ENCODE peak calls at places on chromosomes 6 and 20, in nine cellular contexts. V, J, H, I, A, Q, B, Z and E are unnamed samples.

GRCh38 chr6:34912715-34913464 is 23.8 kb downstream of the ANKS1A start:
- DNase-seq in V (no peak), J (no peak), H (peak; percentile 74), I (no peak), A (no peak), Q (no peak), B (peak; percentile 72), Z (no peak), E (no peak)

GRCh38 chr6:31851485-31851832 is 11.2 kb downstream of the NEU1 start:
- DNase-seq in V (no peak), J (no peak), H (peak; percentile 28), I (no peak), A (no peak), Q (no peak), B (no peak), Z (no peak), E (no peak)

GRCh38 chr6:291148-291696 is 1.1 kb upstream of the DUSP22 start:
- DNase-seq in V (no peak), J (no peak), H (peak; percentile 83), I (no peak), A (no peak), Q (no peak), B (peak; percentile 86), Z (no peak), E (no peak)

GRCh38 chr20:57948177-57948955 is 238.6 kb upstream of the PMEPA1 start:
- DNase-seq in V (no peak), J (no peak), H (no peak), I (no peak), A (no peak), Q (no peak), B (no peak), Z (no peak), E (no peak)

GRCh38 chr6:125183391-125183790 is 29.8 kb downstream of the TPD52L1 start:
- DNase-seq in V (no peak), J (no peak), H (no peak), I (no peak), A (no peak), Q (no peak), B (no peak), Z (no peak), E (no peak)

GRCh38 chr20:13119583-13119982 is 101.5 kb upstream of the ISM1 start:
- DNase-seq in V (peak; percentile 47), J (no peak), H (peak; percentile 54), I (no peak), A (peak; percentile 52), Q (peak; percentile 22), B (peak; percentile 69), Z (no peak), E (no peak)

GRCh38 chr6:113909224-113909856 is 52.2 kb downstream of the MARCKS start:
- DNase-seq in V (no peak), J (no peak), H (peak; percentile 22), I (no peak), A (no peak), Q (no peak), B (peak; percentile 57), Z (no peak), E (no peak)

GRCh38 chr20:63943007-63943807 is 13.0 kb downstream of the UCKL1 start:
- DNase-seq in V (no peak), J (peak; percentile 23), H (no peak), I (peak; percentile 90), A (no peak), Q (no peak), B (no peak), Z (no peak), E (no peak)

GRCh38 chr6:169379495-169380070 is 125.9 kb upstream of the THBS2 start:
- DNase-seq in V (no peak), J (no peak), H (no peak), I (no peak), A (no peak), Q (no peak), B (no peak), Z (no peak), E (no peak)

GRCh38 chr6:44667668-44668390 is 280.3 kb downstream of the CDC5L start:
- DNase-seq in V (no peak), J (no peak), H (no peak), I (no peak), A (peak; percentile 83), Q (peak; percentile 17), B (no peak), Z (no peak), E (no peak)

GRCh38 chr6:53469163-53469562 is 75.7 kb downstream of the GCLC start:
- DNase-seq in V (no peak), J (no peak), H (no peak), I (no peak), A (no peak), Q (no peak), B (no peak), Z (no peak), E (no peak)

GRCh38 chr6:162699961-162700360 is 27.6 kb downstream of the PRKN start:
- DNase-seq in V (no peak), J (no peak), H (no peak), I (no peak), A (no peak), Q (no peak), B (no peak), Z (no peak), E (no peak)

GRCh38 chr6:121008553-121008952 is 325.7 kb downstream of the TBC1D32 start:
- DNase-seq in V (no peak), J (no peak), H (no peak), I (no peak), A (no peak), Q (no peak), B (no peak), Z (no peak), E (no peak)

GRCh38 chr6:169340395-169340794 is 86.7 kb upstream of the THBS2 start:
- DNase-seq in V (peak; percentile 38), J (no peak), H (peak; percentile 61), I (peak; percentile 85), A (no peak), Q (no peak), B (peak; percentile 81), Z (no peak), E (no peak)

GRCh38 chr6:12939314-12939713 is 222.7 kb downstream of the PHACTR1 start:
- DNase-seq in V (no peak), J (no peak), H (no peak), I (no peak), A (no peak), Q (no peak), B (no peak), Z (no peak), E (no peak)

GRCh38 chr20:21514553-21515251 is 838 bp upstream of the NKX2-2 start:
- DNase-seq in V (no peak), J (no peak), H (no peak), I (no peak), A (peak; percentile 93), Q (peak; percentile 16), B (no peak), Z (no peak), E (no peak)

GRCh38 chr20:54497931-54498718 is 22.7 kb downstream of the DOK5 start:
- DNase-seq in V (no peak), J (no peak), H (no peak), I (no peak), A (no peak), Q (no peak), B (no peak), Z (no peak), E (no peak)

GRCh38 chr6:170564936-170565530 is 10.9 kb downstream of the TBP start:
- DNase-seq in V (no peak), J (no peak), H (no peak), I (no peak), A (no peak), Q (no peak), B (no peak), Z (no peak), E (no peak)

GRCh38 chr6:167968091-167968490 is 29.4 kb upstream of the KIF25 start:
- DNase-seq in V (peak; percentile 73), J (no peak), H (no peak), I (no peak), A (peak; percentile 69), Q (no peak), B (peak; percentile 54), Z (no peak), E (no peak)

GRCh38 chr6:142047934-142048592 is 84.7 kb upstream of the GJE1 start:
- DNase-seq in V (no peak), J (no peak), H (no peak), I (no peak), A (no peak), Q (no peak), B (no peak), Z (no peak), E (no peak)

GRCh38 chr6:142051404-142051803 is 81.3 kb upstream of the GJE1 start:
- DNase-seq in V (no peak), J (no peak), H (no peak), I (no peak), A (no peak), Q (no peak), B (no peak), Z (no peak), E (no peak)

GRCh38 chr6:142048593-142048980 is 84.1 kb upstream of the GJE1 start:
- DNase-seq in V (no peak), J (no peak), H (no peak), I (no peak), A (no peak), Q (no peak), B (no peak), Z (no peak), E (no peak)

GRCh38 chr6:142045380-142046270 is 87.1 kb upstream of the GJE1 start:
- DNase-seq in V (no peak), J (no peak), H (peak; percentile 28), I (no peak), A (no peak), Q (no peak), B (peak; percentile 20), Z (no peak), E (no peak)
- TF ChIP-seq CTCF in V (no peak), J (peak; percentile 13), H (peak; percentile 64), I (peak; percentile 77), A (no peak), Q (no peak), B (peak; percentile 25), Z (no peak), E (no peak)

DNA sequence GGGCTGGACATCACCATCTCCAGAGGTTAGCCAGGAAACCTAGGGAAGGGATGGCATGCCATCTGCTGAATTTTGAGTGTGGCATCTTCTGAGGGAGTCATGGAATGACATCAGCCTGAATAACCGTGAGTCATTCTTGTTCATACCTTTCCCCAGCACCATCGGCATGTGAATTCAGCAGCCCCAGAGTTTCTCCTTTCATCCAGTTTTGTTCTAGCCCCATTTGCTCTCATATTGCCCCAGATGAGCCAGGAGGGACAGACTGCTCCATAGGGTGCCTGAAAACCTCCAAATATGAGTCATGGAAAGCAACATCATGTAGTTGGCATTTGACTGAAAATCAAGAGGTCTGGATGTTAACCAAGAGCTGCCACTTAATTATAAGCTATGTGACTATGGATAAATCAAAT is 219.2 kb upstream of the SGK1 start:
- DNase-seq in V (no peak), J (no peak), H (peak; percentile 100), I (peak; percentile 87), A (no peak), Q (no peak), B (peak; percentile 99), Z (no peak), E (no peak)
- TF ChIP-seq CTCF in V (no peak), J (no peak), H (no peak), I (peak; percentile 51), A (no peak), Q (no peak), B (no peak), Z (no peak), E (no peak)

GRCh38 chr6:82277686-82278085 is 30.1 kb upstream of the IBTK start:
- DNase-seq in V (no peak), J (no peak), H (peak; percentile 29), I (no peak), A (no peak), Q (no peak), B (peak; percentile 48), Z (no peak), E (no peak)
- TF ChIP-seq CTCF in V (no peak), J (no peak), H (no peak), I (no peak), A (no peak), Q (no peak), B (no peak), Z (no peak), E (no peak)

GRCh38 chr20:15011631-15012030 is 674.2 kb upstream of the FLRT3 start:
- DNase-seq in V (no peak), J (no peak), H (no peak), I (no peak), A (no peak), Q (no peak), B (no peak), Z (no peak), E (no peak)
- TF ChIP-seq CTCF in V (no peak), J (no peak), H (no peak), I (no peak), A (no peak), Q (no peak), B (no peak), Z (no peak), E (no peak)